ENCODE peak calls at places on chromosomes 2 and 18, in five cellular contexts. B, U, W, E and K are unnamed samples.

GRCh38 chr2:209525834-209526281 is 102.0 kb downstream of the MAP2 start:
- DNase-seq in U (no peak), B (no peak), E (no peak), W (no peak), K (no peak)

GRCh38 chr2:241871538-241872312 is 2.2 kb downstream of the RTP5 start:
- DNase-seq in W (no peak), U (peak), B (no peak), E (no peak), K (no peak)

GRCh38 chr2:239873656-239874635 is 151.2 kb downstream of the NDUFA10 start:
- DNase-seq in E (no peak), U (no peak), W (no peak), B (no peak), K (no peak)

GRCh38 chr18:2905802-2906521 is 59.2 kb downstream of the EMILIN2 start:
- DNase-seq in B (no peak), E (peak), U (peak), W (no peak), K (peak)

GRCh38 chr2:107663632-107664031 is 163.1 kb upstream of the RGPD4 start:
- DNase-seq in B (no peak), W (no peak), E (no peak), U (no peak), K (no peak)

GRCh38 chr2:7691961-7692656 is 774.9 kb downstream of the RNF144A start:
- DNase-seq in E (no peak), B (no peak), U (no peak), W (no peak), K (no peak)

GRCh38 chr2:178194600-178195389 is 483 bp downstream of the OSBPL6 start:
- DNase-seq in U (peak), E (peak), B (peak), W (peak), K (peak)

GRCh38 chr18:44128365-44128764 is 552.3 kb upstream of the SETBP1 start:
- DNase-seq in E (no peak), W (no peak), U (no peak), B (no peak), K (no peak)

GRCh38 chr2:127594116-127594591 is 51.8 kb upstream of the GPR17 start:
- DNase-seq in U (no peak), W (no peak), B (peak), E (no peak), K (no peak)

GRCh38 chr2:20110876-20111275 is 59.4 kb upstream of the LAPTM4A start:
- DNase-seq in W (no peak), U (no peak), E (no peak), B (no peak), K (no peak)

GRCh38 chr18:74217476-74218143 is 69.3 kb downstream of the TIMM21 start:
- DNase-seq in E (no peak), W (no peak), B (no peak), U (no peak), K (no peak)

GRCh38 chr2:193428336-193428818 is 1233.6 kb upstream of the TMEFF2 start:
- DNase-seq in W (no peak), B (no peak), U (no peak), E (no peak), K (no peak)

GRCh38 chr2:26300234-26300641 is 45.7 kb upstream of the SELENOI start:
- DNase-seq in E (no peak), U (no peak), B (no peak), W (no peak), K (no peak)

GRCh38 chr2:117936871-117937428 is 76.9 kb downstream of the CCDC93 start:
- DNase-seq in U (no peak), E (peak), W (no peak), B (no peak), K (no peak)

GRCh38 chr2:168084267-168084781 is 163.1 kb downstream of the STK39 start:
- DNase-seq in B (no peak), W (no peak), U (no peak), E (peak), K (no peak)

GRCh38 chr2:76867854-76868253 is 654.3 kb downstream of the LRRTM4 start:
- DNase-seq in W (no peak), E (no peak), B (no peak), U (no peak), K (no peak)

GRCh38 chr18:23300211-23300887 is 152.7 kb upstream of the RIOK3 start:
- DNase-seq in E (no peak), W (no peak), U (no peak), B (no peak), K (no peak)

GRCh38 chr2:144516981-144517824 is 2.7 kb downstream of the ZEB2 start:
- DNase-seq in E (peak), W (peak), B (peak), U (peak), K (no peak)

GRCh38 chr2:220504890-220505564 is 877.6 kb downstream of the SLC4A3 start:
- DNase-seq in U (no peak), B (no peak), W (no peak), E (no peak), K (no peak)

GRCh38 chr2:173884403-173884802 is 80.8 kb downstream of the SP3 start:
- DNase-seq in U (peak), E (peak), W (no peak), B (no peak), K (no peak)

GRCh38 chr2:6148887-6149286 is 456.7 kb downstream of the SOX11 start:
- DNase-seq in W (no peak), U (no peak), E (no peak), B (no peak), K (no peak)

GRCh38 chr2:86673976-86674670 is 46.0 kb upstream of the RMND5A start:
- DNase-seq in W (no peak), E (no peak), U (no peak), B (no peak), K (no peak)

GRCh38 chr2:69685321-69686048 is 41.9 kb upstream of the AAK1 start:
- DNase-seq in E (no peak), U (no peak), W (no peak), B (no peak), K (no peak)

GRCh38 chr2:12074126-12074883 is 327.9 kb downstream of the LPIN1 start:
- DNase-seq in W (no peak), U (no peak), B (no peak), E (peak), K (no peak)

GRCh38 chr2:234038076-234038802 is 12.3 kb upstream of the SPP2 start:
- DNase-seq in B (no peak), E (no peak), W (no peak), U (no peak), K (no peak)

GRCh38 chr2:33583194-33583938 is 15.7 kb downstream of the FAM98A start:
- DNase-seq in W (no peak), B (no peak), E (peak), U (no peak), K (peak)

GRCh38 chr18:55886886-55887285 is 298.9 kb upstream of the TCF4 start:
- DNase-seq in E (no peak), W (no peak), U (no peak), B (no peak), K (no peak)

GRCh38 chr2:127713562-127713961 is 12.3 kb downstream of the SFT2D3 start:
- DNase-seq in E (no peak), B (no peak), W (no peak), U (no peak), K (no peak)

GRCh38 chr2:48088994-48089393 is 182.7 kb upstream of the FBXO11 start:
- DNase-seq in E (no peak), B (no peak), U (no peak), W (no peak), K (no peak)

GRCh38 chr2:234463626-234464290 is 33.1 kb downstream of the ARL4C start:
- DNase-seq in U (no peak), B (peak), E (no peak), W (no peak), K (no peak)

GRCh38 chr18:8277270-8277669 is 332.0 kb upstream of the RAB12 start:
- DNase-seq in B (no peak), W (no peak), U (no peak), E (no peak), K (no peak)

GRCh38 chr2:240785424-240786335 is 34.3 kb downstream of the KIF1A start:
- DNase-seq in U (peak), E (no peak), W (no peak), B (peak), K (no peak)

GRCh38 chr2:152620985-152621384 is 96.3 kb downstream of the PRPF40A start:
- DNase-seq in E (no peak), W (no peak), B (no peak), U (no peak), K (no peak)

GRCh38 chr2:240432820-240433801 is 2.4 kb upstream of the GPC1 start:
- DNase-seq in U (peak), W (peak), E (no peak), B (peak), K (no peak)

GRCh38 chr2:197827618-197828017 is 23.2 kb downstream of the PLCL1 start:
- DNase-seq in E (no peak), U (no peak), W (no peak), B (no peak), K (no peak)

GRCh38 chr2:38213619-38214018 is 137.7 kb upstream of the CYP1B1 start:
- DNase-seq in B (no peak), E (no peak), W (no peak), U (no peak), K (no peak)
- TF ChIP-seq CTCF in B (no peak), E (no peak), W (no peak), U (no peak), K (no peak)

GRCh38 chr2:95232232-95232631 is 24.9 kb downstream of the ZNF892 start:
- DNase-seq in B (no peak), W (no peak), U (no peak), E (no peak), K (no peak)

GRCh38 chr2:95234806-95235205 is 27.5 kb downstream of the ZNF892 start:
- DNase-seq in B (no peak), E (no peak), U (no peak), W (no peak), K (no peak)

GRCh38 chr2:95234286-95234785 is 27.0 kb downstream of the ZNF892 start:
- DNase-seq in B (no peak), E (no peak), W (no peak), U (no peak), K (no peak)

DNA sequence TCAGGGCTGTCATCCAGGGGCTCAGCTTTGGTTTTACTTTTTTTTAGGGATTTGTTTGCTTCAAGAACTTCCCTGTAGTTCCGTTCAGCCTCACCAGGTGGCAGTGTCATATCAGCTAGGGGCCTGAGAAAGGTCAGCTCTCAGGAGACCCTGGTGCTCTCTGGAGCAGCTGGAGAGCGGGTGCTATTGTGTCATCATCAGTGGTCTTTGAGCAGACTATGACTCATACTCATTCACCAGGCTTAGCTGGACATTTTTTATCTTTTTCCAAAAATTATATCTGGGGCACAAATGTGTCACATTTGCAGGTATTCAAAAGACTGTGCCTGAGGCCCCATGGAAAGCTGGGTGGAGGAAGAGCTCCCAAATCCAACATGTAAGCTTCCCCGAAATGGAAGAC is 24.4 kb downstream of the ZNF892 start:
- DNase-seq in B (peak), U (no peak), E (peak), W (peak), K (peak)
- TF ChIP-seq CTCF in B (peak), U (peak), E (peak), W (peak), K (peak)

DNA sequence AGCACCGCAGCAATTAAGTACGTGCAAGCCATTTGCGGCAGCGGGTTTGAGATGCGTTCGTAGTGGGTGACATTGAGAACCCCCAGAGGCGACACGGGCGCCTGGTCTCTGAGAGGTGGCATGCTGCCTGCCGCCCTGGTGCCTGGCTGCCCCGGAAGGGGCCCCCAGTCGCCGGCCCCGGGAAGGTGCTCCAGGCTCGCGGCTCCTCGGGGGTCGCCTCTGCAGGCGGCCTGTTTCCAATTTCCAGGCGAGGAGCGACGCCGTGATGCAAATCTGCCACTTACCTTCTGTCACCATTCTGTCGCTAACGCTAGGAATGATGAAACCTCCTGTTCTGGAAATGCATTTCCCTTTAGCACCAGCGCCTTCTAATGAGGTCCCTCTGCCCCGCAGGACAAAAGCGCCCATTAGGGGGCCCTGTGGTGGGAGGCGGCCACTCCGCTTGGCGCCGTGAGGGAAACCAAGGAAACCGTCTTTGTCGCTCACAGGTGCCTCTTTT is 13.0 kb downstream of the KIF5C start:
- DNase-seq in U (no peak), B (no peak), E (peak), W (no peak), K (no peak)
- TF ChIP-seq CTCF in U (no peak), B (no peak), E (no peak), W (peak), K (no peak)

GRCh38 chr2:65353046-65353445 is 79.4 kb downstream of the SPRED2 start:
- DNase-seq in W (no peak), B (no peak), E (peak), U (no peak), K (no peak)
- TF ChIP-seq CTCF in W (no peak), B (no peak), E (peak), U (no peak), K (no peak)

DNA sequence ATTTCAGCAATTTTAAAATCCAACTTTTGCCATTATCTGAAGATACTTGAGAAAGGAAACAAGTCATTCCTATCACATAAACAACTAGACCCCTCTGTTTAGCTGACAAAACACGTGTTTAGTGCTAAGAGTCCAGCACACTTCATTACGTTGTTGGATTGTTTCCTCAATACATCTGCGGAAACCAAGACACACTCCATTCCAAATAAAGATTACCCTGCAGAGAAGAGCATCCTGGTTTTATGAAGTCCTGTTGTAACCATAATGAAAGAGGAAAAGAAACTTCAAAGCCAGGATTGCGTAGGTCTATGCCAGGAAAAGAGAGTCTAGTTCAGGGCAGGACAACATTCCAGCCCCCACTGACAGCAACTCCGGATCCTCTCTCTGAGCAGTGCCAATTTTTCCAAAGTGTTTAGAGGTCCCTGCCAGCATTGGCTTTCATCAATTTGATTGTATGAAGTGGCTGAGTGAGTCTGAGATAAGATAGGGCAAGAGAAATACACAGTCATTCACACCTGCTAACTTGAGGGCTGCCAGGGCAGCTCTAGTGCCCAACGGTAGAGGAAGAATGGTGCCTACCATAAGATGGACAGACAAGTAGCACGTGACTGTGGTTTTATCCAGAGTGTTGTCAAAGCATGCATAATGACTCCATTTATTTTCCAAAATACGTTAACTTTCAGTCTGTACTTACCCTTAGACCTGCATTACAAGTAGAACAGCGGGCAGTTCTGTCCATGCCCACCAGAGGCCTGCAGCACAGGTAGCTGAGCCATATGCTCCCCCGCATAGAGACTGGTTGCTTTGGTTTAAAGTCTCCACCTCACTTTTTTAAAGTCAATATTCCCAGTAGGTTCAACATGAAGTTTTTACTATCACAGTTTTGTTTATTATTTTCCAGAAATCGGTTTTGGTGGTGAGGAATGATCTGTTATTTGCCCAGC is 23.7 kb downstream of the PIEZO2 start:
- DNase-seq in U (no peak), E (no peak), W (no peak), B (no peak), K (no peak)
- TF ChIP-seq CTCF in U (no peak), E (no peak), W (no peak), B (no peak), K (no peak)

DNA sequence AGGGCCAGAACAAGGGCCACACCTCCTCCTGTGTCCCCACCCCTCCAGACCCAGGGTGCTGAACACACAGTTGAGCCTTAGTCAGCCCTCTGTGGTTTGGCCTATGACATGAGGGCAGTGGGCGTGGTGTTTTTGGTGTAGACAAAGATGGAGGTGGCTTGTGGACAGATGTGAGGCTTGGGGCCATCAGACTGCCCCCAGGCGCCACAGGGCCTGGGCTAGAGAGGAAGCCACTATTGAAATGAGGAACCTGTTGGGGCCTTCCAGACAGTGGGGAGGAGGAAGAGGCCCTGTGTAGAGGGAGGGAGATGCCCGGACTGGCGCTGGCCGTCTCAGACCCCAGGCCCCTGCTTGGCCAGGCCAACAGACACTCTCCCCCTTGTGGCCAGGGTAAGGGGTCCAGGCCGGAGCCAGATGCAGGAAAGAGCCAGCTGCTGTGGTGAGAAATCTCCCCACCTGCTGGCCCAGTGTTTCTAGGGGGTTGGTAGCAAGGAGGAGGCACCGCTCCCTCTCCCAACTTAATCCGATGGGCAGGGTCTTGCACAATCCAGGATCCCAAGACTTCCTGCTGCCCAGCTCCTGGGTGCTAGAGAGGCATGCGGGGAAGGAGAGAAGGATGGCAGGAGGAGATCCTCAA is 53.8 kb downstream of the SMAD7 start:
- DNase-seq in B (peak), E (peak), U (no peak), W (no peak), K (no peak)
- TF ChIP-seq CTCF in B (no peak), E (peak), U (no peak), W (no peak), K (no peak)

GRCh38 chr2:28155627-28156026 is 237.0 kb upstream of the FOSL2 start:
- DNase-seq in B (no peak), E (peak), U (no peak), W (no peak), K (no peak)
- TF ChIP-seq CTCF in B (peak), E (peak), U (peak), W (peak), K (peak)

DNA sequence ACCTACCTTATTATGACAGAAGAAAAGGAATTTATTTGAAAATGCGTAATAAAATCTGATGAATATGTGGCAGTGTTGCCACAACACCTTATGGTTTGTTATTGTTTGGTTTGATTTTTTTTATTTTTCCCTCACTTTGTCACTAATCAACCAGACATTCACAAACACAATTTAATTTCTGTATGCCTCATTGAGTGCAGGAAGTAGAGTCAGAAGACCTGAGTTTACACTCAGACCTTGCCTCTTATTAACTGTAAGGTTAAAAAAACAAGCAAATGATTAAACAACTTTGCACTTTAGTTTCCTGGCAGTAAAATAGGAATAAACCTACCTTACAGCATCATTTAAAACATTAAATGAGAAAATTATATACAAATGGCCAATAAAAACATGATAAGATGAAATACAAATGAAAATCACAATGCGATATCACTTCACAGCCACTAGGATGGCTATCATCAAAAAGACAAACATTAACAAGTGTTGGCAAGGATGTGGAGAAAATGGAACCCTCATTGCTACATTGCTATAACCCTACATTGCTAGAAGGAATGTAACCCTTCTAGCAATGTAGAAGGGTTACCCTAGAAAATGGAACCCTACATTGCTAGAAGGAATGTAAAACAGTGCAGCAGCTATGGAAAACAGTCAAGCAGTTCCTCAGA is 3.3 kb downstream of the SESTD1 start:
- DNase-seq in U (no peak), B (no peak), W (no peak), E (no peak), K (no peak)
- TF ChIP-seq CTCF in U (no peak), B (no peak), W (no peak), E (no peak), K (peak)

DNA sequence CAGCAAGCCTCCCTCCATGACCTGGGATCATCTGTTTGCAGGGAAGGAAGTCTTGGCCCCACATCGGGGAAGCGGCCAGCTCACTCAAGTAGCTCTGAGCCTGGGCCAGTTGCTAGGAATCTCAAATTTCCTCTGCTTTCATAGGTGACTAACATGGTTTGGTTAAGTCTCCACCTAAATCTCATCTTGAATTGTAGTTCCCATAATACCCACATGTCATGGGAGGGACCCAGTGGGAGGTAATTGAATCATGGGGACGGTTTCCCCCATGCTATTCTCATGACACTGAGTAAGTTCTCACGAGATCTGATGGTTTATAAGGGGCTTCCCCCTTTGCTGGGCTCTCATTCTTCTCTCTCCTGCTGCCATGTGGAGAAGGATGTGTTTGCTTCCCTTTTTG is 75.2 kb downstream of the LBH start:
- DNase-seq in U (no peak), W (no peak), B (no peak), E (no peak), K (no peak)
- TF ChIP-seq CTCF in U (no peak), W (no peak), B (no peak), E (no peak), K (no peak)